ENCODE peak calls at places on chromosome 10, in six cellular contexts. K, M, H, R, W and B are unnamed samples.

GRCh38 chr10:87095241-87095945 is 387 bp downstream of the SHLD2 start:
- DNase-seq in K (peak; percentile 90), M (peak; percentile 55), H (peak; percentile 81), R (peak; percentile 85), W (peak; percentile 92), B (peak; percentile 91)

GRCh38 chr10:97611473-97611872 is 21.8 kb downstream of the MORN4 start:
- DNase-seq in K (no peak), M (no peak), H (no peak), R (no peak), W (no peak), B (peak; percentile 59)

GRCh38 chr10:100470367-100470766 is 7.6 kb downstream of the WNT8B start:
- DNase-seq in K (no peak), M (no peak), H (peak; percentile 15), R (no peak), W (no peak), B (no peak)

GRCh38 chr10:34356463-34356862 is 458.6 kb downstream of the PARD3 start:
- DNase-seq in K (no peak), M (no peak), H (no peak), R (no peak), W (no peak), B (no peak)

GRCh38 chr10:69278446-69278963 is at the start of gene HK1:
- DNase-seq in K (no peak), M (no peak), H (peak; percentile 72), R (peak; percentile 53), W (no peak), B (peak; percentile 63)

GRCh38 chr10:130737622-130738021 is 573.9 kb downstream of the TCERG1L start:
- DNase-seq in K (peak; percentile 25), M (no peak), H (no peak), R (no peak), W (peak; percentile 8), B (peak; percentile 85)

GRCh38 chr10:60258429-60258797 is 131.3 kb downstream of the ANK3 start:
- DNase-seq in K (no peak), M (no peak), H (no peak), R (no peak), W (no peak), B (no peak)

GRCh38 chr10:70518695-70519094 is 40.1 kb downstream of the PALD1 start:
- DNase-seq in K (no peak), M (no peak), H (no peak), R (peak; percentile 54), W (no peak), B (no peak)

GRCh38 chr10:46541735-46542566 is 14.5 kb downstream of the GPRIN2 start:
- DNase-seq in K (no peak), M (peak; percentile 34), H (no peak), R (no peak), W (peak; percentile 22), B (peak; percentile 72)

GRCh38 chr10:93456480-93456879 is 25.7 kb downstream of the MYOF start:
- DNase-seq in K (peak; percentile 50), M (no peak), H (no peak), R (no peak), W (no peak), B (peak; percentile 68)

GRCh38 chr10:53403688-53404087 is 631.1 kb upstream of the MBL2 start:
- DNase-seq in K (peak; percentile 59), M (no peak), H (peak; percentile 0), R (peak; percentile 96), W (peak; percentile 78), B (no peak)

GRCh38 chr10:11272915-11273389 is 255.3 kb downstream of the CELF2 start:
- DNase-seq in K (no peak), M (no peak), H (no peak), R (no peak), W (no peak), B (no peak)

GRCh38 chr10:125812128-125812527 is 10.9 kb downstream of the UROS start:
- DNase-seq in K (no peak), M (no peak), H (peak; percentile 29), R (no peak), W (no peak), B (no peak)

GRCh38 chr10:63286754-63287264 is 153.7 kb downstream of the NRBF2 start:
- DNase-seq in K (no peak), M (no peak), H (no peak), R (no peak), W (no peak), B (no peak)

GRCh38 chr10:120582753-120583152 is 125.7 kb downstream of the PLPP4 start:
- DNase-seq in K (no peak), M (no peak), H (no peak), R (no peak), W (no peak), B (no peak)

GRCh38 chr10:59635502-59636290 is 74.0 kb downstream of the SLC16A9 start:
- DNase-seq in K (no peak), M (no peak), H (no peak), R (no peak), W (no peak), B (no peak)

GRCh38 chr10:123913688-123914268 is 22.2 kb upstream of the CPXM2 start:
- DNase-seq in K (no peak), M (no peak), H (peak; percentile 96), R (peak; percentile 3), W (no peak), B (no peak)

GRCh38 chr10:78787095-78787494 is 281.7 kb upstream of the ZMIZ1 start:
- DNase-seq in K (no peak), M (no peak), H (peak; percentile 51), R (peak; percentile 69), W (no peak), B (no peak)

GRCh38 chr10:80136134-80136571 is 3.6 kb downstream of the PLAC9 start:
- DNase-seq in K (peak; percentile 88), M (no peak), H (peak; percentile 99), R (peak; percentile 83), W (peak; percentile 95), B (no peak)

GRCh38 chr10:102627141-102627445 is 17.2 kb upstream of the TRIM8 start:
- DNase-seq in K (no peak), M (no peak), H (no peak), R (no peak), W (peak; percentile 44), B (no peak)

GRCh38 chr10:79413196-79413595 is 32.2 kb downstream of the ZCCHC24 start:
- DNase-seq in K (peak; percentile 73), M (no peak), H (no peak), R (no peak), W (peak; percentile 73), B (no peak)

GRCh38 chr10:6522230-6522629 is 57.8 kb downstream of the PRKCQ start:
- DNase-seq in K (no peak), M (peak; percentile 19), H (no peak), R (no peak), W (no peak), B (no peak)

GRCh38 chr10:119209050-119209735 is 1.8 kb downstream of the GRK5 start:
- DNase-seq in K (peak; percentile 86), M (peak; percentile 67), H (peak; percentile 82), R (peak; percentile 77), W (peak; percentile 73), B (peak; percentile 88)

GRCh38 chr10:34249634-34250033 is 565.5 kb downstream of the PARD3 start:
- DNase-seq in K (no peak), M (peak; percentile 34), H (no peak), R (no peak), W (no peak), B (peak; percentile 73)

GRCh38 chr10:49601857-49602256 is 8.3 kb upstream of the SLC18A3 start:
- DNase-seq in K (no peak), M (no peak), H (peak; percentile 63), R (no peak), W (peak; percentile 14), B (no peak)

GRCh38 chr10:49599546-49599945 is 10.6 kb upstream of the SLC18A3 start:
- DNase-seq in K (no peak), M (no peak), H (no peak), R (no peak), W (no peak), B (no peak)

GRCh38 chr10:49600046-49600445 is 10.1 kb upstream of the SLC18A3 start:
- DNase-seq in K (no peak), M (no peak), H (no peak), R (no peak), W (peak; percentile 28), B (no peak)

GRCh38 chr10:49602380-49603023 is 7.6 kb upstream of the SLC18A3 start:
- DNase-seq in K (no peak), M (no peak), H (no peak), R (no peak), W (peak; percentile 17), B (no peak)

GRCh38 chr10:49600781-49601400 is 9.2 kb upstream of the SLC18A3 start:
- DNase-seq in K (no peak), M (no peak), H (no peak), R (no peak), W (no peak), B (no peak)
- H3K4me3 ChIP-seq in K (no peak overlapping the region), M (no peak overlapping the region), H (no peak overlapping the region), R (no peak overlapping the region), W (no peak overlapping the region), B (no peak overlapping the region)

DNA sequence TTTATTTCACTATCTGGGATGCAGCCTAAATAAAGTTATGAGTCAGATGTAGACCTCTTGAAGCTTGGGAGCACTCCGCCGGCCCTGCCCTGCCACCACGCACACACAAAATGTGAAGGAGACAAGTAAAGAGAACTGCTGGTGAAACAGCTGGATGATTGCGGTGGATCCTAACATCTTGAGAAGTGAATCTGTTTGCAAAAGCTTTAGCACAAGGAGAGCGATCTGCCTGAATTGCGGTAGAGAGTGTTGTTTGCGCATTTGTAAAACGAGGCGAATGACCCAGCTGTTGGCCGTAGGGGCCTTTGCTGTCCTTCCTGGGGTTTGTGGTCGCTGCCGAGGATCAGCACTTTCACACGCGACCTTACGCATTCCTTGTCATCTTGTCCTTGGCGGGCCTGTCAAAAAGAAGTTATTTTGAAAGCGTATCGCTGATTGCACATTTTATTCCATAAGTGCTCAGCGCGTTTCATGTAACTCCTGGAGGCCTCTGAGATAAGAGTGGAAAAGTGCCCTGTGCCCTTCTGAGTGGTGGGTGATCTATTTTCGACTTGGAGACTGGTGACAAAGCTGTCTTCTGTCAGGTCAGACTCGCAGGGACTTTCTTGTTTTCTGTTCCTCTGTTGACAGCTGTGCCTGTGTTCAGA is 40.8 kb downstream of the RBM20 start:
- DNase-seq in K (no peak), M (no peak), H (peak; percentile 25), R (no peak), W (peak; percentile 75), B (peak; percentile 73)
- H3K4me3 ChIP-seq in K (no peak overlapping the region), M (no peak overlapping the region), H (no peak overlapping the region), R (no peak overlapping the region), W (peak overlapping the region; percentile 55), B (no peak overlapping the region)

DNA sequence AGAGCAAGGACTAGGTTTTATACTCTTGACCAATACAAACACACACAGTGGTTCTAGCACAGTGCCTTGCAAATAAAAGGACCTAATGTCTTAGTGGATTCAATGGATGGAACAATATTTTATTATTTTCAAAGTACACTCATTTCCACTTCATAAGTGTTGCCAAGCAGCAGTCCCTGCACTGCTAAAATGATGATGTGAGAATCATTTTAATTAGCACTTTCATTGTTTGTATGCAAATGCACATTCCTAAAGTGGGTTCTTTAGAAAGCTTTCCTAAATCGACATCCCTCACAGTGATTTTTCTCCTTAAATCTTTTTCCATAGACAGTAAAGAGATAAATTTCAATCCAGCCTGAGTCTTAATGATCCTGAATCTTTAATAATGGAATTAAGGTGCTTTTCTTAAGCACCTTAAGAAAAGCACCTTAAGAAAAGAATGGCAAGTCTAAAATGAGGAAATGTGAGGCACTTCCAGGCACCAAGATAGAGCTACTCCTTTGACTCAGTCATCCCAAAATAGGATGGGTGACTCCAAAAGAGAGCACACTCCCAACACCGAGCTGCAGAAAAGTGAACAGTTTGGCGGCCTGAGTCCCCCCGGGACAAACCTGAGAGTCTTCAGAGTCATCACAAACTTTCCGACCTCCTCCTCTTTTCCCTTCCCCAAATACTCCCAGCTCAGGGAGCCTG is 84.5 kb downstream of the SORBS1 start:
- DNase-seq in K (no peak), M (no peak), H (no peak), R (no peak), W (no peak), B (no peak)
- H3K4me3 ChIP-seq in K (no peak overlapping the region), M (no peak overlapping the region), H (no peak overlapping the region), R (no peak overlapping the region), W (no peak overlapping the region), B (no peak overlapping the region)

GRCh38 chr10:107689318-107689717 is 524.8 kb upstream of the SORCS1 start:
- DNase-seq in K (no peak), M (no peak), H (no peak), R (no peak), W (no peak), B (no peak)
- H3K4me3 ChIP-seq in K (no peak overlapping the region), M (no peak overlapping the region), H (no peak overlapping the region), R (no peak overlapping the region), W (no peak overlapping the region), B (no peak overlapping the region)